ENCODE peak calls at places on chromosomes 4 and X, in nine cellular contexts. K is dorsolateral prefrontal cortex; E is CD4-positive, CD25-positive, alpha-beta regulatory T cell; Q is upper lobe of right lung; U is tibial nerve; T is brain microvascular endothelial cell; Y is fibroblast of lung; C is neuronal stem cell; G is CD8-positive, alpha-beta memory T cell. A is an unnamed sample. For H3K27me3, the result is how much of the 10 kb centered on the place peaks cover.

GRCh38 chr4:99324978-99325377 is 3.8 kb upstream of the ADH1B start:
- DNase-seq in K (no peak), E (no peak), Q (peak), U (peak), T (peak), Y (peak), C (no peak), G (no peak), A (peak)

GRCh38 chr4:105274504-105274903 is 127.8 kb downstream of the TET2 start:
- DNase-seq in K (no peak), E (no peak), Q (no peak), U (no peak), T (no peak), Y (no peak), C (no peak), G (no peak), A (no peak)

GRCh38 chrX:9207142-9207541 is 173.2 kb upstream of the FAM9B start:
- DNase-seq in K (no peak), E (no peak), Q (no peak), U (no peak), T (no peak), Y (peak), C (no peak), G (no peak), A (no peak)

GRCh38 chr4:76430519-76431388 is 4.3 kb upstream of the SHROOM3 start:
- DNase-seq in K (no peak), E (peak), Q (no peak), U (peak), T (peak), Y (peak), C (peak), G (no peak), A (no peak)

GRCh38 chrX:13381514-13381913 is 61.7 kb upstream of the ATXN3L start:
- DNase-seq in K (no peak), E (no peak), Q (no peak), U (no peak), T (no peak), Y (no peak), C (no peak), G (no peak), A (no peak)

GRCh38 chr4:172011196-172011595 is 198.0 kb downstream of the GALNTL6 start:
- DNase-seq in K (no peak), E (no peak), Q (no peak), U (no peak), T (no peak), Y (no peak), C (no peak), G (no peak), A (no peak)

GRCh38 chr4:82865592-82865991 is 25.4 kb downstream of the SEC31A start:
- DNase-seq in K (no peak), E (peak), Q (no peak), U (peak), T (peak), Y (peak), C (no peak), G (no peak), A (no peak)

GRCh38 chr4:147780137-147780777 is 48.4 kb downstream of the ARHGAP10 start:
- DNase-seq in K (no peak), E (no peak), Q (peak), U (peak), T (no peak), Y (no peak), C (no peak), G (no peak), A (no peak)

GRCh38 chr4:147984065-147984777 is 252.3 kb downstream of the ARHGAP10 start:
- DNase-seq in K (no peak), E (peak), Q (no peak), U (no peak), T (peak), Y (peak), C (peak), G (peak), A (no peak)

GRCh38 chr4:168723569-168723968 is 226.7 kb downstream of the PALLD start:
- DNase-seq in K (no peak), E (no peak), Q (no peak), U (no peak), T (no peak), Y (no peak), C (no peak), G (no peak), A (no peak)

GRCh38 chr4:145539677-145540076 is 58.0 kb downstream of the SMAD1 start:
- DNase-seq in K (no peak), E (no peak), Q (no peak), U (no peak), T (no peak), Y (no peak), C (no peak), G (no peak), A (no peak)

GRCh38 chrX:57680160-57680559 is at the start of gene NLRP2B:
- DNase-seq in K (no peak), E (no peak), Q (no peak), U (no peak), T (no peak), Y (no peak), C (no peak), G (no peak), A (no peak)

GRCh38 chr4:26860922-26861433 is 337 bp downstream of the STIM2 start:
- DNase-seq in K (no peak), E (peak), Q (peak), U (no peak), T (peak), Y (peak), C (peak), G (no peak), A (peak)

GRCh38 chrX:111568356-111568755 is 56.9 kb downstream of the SERTM2 start:
- DNase-seq in K (no peak), E (no peak), Q (no peak), U (no peak), T (peak), Y (no peak), C (no peak), G (no peak), A (no peak)

GRCh38 chr4:54423066-54423465 is 194.0 kb downstream of the PDGFRA start:
- DNase-seq in K (no peak), E (no peak), Q (no peak), U (no peak), T (peak), Y (peak), C (no peak), G (no peak), A (no peak)

GRCh38 chr4:32661229-32661628 is 1941.1 kb downstream of the PCDH7 start:
- DNase-seq in K (no peak), E (no peak), Q (no peak), U (no peak), T (no peak), Y (peak), C (no peak), G (no peak), A (no peak)

GRCh38 chr4:148962539-148963290 is 520.5 kb upstream of the NR3C2 start:
- DNase-seq in K (no peak), E (no peak), Q (no peak), U (no peak), T (peak), Y (peak), C (no peak), G (no peak), A (no peak)

GRCh38 chr4:133316874-133317273 is 167.8 kb downstream of the PCDH10 start:
- DNase-seq in K (no peak), E (no peak), Q (no peak), U (no peak), T (no peak), Y (peak), C (no peak), G (no peak), A (no peak)

GRCh38 chr4:39044947-39045734 is 12.9 kb upstream of the TMEM156 start:
- DNase-seq in K (peak), E (no peak), Q (peak), U (no peak), T (no peak), Y (no peak), C (peak), G (no peak), A (no peak)

DNA sequence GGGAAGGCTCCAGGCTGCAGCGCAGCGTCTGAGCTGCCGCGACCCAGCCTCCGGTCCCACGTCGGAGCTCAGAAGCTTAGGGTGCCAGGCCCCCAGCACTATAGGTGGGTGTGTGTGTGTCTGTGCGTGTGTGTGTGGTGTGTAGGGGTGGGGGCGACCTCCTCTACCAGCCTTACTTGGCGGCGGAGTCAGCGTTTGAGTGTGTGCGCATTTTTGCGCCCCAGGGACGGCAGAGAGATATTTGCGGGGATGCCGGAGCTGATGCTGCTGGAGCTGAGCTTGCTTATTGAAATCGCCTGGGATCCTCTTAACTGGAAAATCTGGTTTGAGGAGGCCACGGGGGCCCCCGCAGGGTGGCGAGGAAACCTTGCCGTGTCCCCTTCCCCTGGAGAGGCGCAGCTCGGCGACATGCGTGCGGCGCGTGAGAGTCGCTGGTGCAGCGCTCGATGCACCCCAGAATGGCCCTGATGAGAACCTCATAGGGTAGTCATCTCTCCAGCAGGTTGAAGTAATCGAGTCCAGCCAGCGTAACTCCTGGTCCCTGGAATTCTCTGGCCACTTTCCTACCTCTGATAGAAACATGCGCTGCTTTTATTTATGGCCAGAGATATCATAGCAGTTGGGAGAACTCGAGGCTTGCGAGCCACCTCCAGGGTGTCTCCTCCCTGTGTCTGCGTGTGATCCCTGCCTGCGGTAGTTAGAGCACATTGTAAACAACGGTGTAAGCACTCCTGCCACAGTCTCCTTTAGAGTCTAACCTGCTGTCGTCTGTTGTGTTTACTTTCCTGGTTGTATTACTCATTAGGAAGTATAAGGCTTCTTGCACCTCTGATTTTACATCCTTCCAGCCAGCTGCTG is 2.7 kb downstream of the ADGRL3 start:
- DNase-seq in K (peak), E (no peak), Q (no peak), U (no peak), T (peak), Y (peak), C (peak), G (no peak), A (no peak)
- H3K27me3 ChIP-seq in K (under half), E (under half), Q (under half), U (under half), T (under half), Y (under half), C (under half), G (under half), A (under half)

DNA sequence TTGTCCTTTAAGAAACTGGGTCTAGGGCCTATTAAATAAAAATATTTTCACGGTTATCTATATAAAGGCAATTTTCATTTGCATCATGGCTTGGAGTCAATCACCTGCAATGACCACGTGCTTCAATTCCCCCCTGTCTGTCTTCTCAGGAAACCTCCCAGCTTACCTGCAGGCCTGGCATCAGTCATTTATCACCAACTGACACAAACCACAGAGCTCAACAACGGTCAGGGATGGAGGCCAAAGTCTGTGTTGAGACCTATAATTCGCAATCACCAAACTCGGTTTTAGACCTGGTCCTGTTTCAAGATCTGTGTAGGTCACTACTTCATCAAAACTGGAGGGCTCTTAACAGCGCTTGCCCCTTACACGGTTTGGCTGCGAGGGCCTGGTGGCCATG is 1.9 kb downstream of the SLC9A7 start:
- DNase-seq in K (no peak), E (no peak), Q (no peak), U (no peak), T (no peak), Y (no peak), C (no peak), G (no peak), A (no peak)
- H3K4me3 ChIP-seq in K (no peak), E (peak), Q (no peak), U (no peak), T (no peak), Y (no peak), C (no peak), G (no peak), A (no peak)

GRCh38 chrX:125497667-125498066 is 178.0 kb downstream of the TEX13C start:
- DNase-seq in K (no peak), E (no peak), Q (no peak), U (no peak), T (no peak), Y (no peak), C (no peak), G (no peak), A (no peak)
- H3K27me3 ChIP-seq in K (under half), E (under half), Q (under half), U (under half), T (under half), Y (under half), C (under half), G (under half), A (under half)

DNA sequence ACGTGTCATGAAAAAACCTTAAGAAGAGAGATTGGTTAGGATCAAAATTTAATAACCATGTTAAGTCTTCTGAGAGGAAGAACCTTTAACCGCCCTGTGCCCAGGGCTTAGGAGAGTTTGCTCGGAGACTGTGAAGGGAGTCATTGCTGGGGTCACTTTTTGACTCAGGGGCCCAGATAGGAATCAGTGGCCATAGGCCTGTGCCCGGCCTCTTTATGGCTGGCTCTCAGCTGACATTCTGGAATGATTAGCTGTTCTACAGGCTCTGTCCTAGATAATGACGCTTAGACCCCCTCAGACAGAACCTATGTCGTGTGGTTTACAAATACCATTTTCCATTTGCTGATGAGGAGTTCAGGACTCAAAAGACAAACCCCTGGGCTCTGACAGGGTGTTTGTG is 174.1 kb downstream of the DCLK2 start:
- DNase-seq in K (no peak), E (no peak), Q (no peak), U (no peak), T (no peak), Y (no peak), C (no peak), G (no peak), A (no peak)
- H3K4me3 ChIP-seq in K (no peak), E (no peak), Q (no peak), U (no peak), T (no peak), Y (no peak), C (no peak), G (no peak), A (no peak)

A was measured in tibial artery.